ENCODE peak calls at places on chromosomes 13 and 19, in four cellular contexts. H is H1, C is IMR-90, Q is H9. M is an unnamed sample.

GRCh38 chr19:2273356-2274184 is 8.4 kb downstream of the PEAK3 start:
- DNase-seq in C (peak; percentile 52), H (peak; percentile 98), Q (peak; percentile 95), M (peak; percentile 80)

GRCh38 chr19:46925548-46925950 is 64.8 kb downstream of the ARHGAP35 start:
- DNase-seq in Q (no peak), C (no peak), H (no peak), M (no peak)

GRCh38 chr19:4099054-4099764 is 24.7 kb downstream of the MAP2K2 start:
- DNase-seq in Q (no peak), H (no peak), C (no peak), M (no peak)

GRCh38 chr13:36193151-36193855 is 21.1 kb downstream of the SOHLH2 start:
- DNase-seq in Q (no peak), C (no peak), H (no peak), M (no peak)

GRCh38 chr13:98503175-98504028 is 73.5 kb downstream of the STK24 start:
- DNase-seq in C (peak; percentile 38), Q (no peak), H (no peak), M (no peak)

GRCh38 chr19:48868196-48868886 is at the start of gene PLEKHA4:
- DNase-seq in H (peak; percentile 58), C (peak; percentile 49), Q (peak; percentile 57), M (no peak)

GRCh38 chr13:100581030-100581429 is 7.6 kb downstream of the GGACT start:
- DNase-seq in Q (no peak), H (no peak), C (no peak), M (no peak)

GRCh38 chr13:35953537-35954206 is 177.5 kb downstream of the DCLK1 start:
- DNase-seq in C (peak; percentile 94), Q (peak; percentile 75), H (peak; percentile 54), M (peak; percentile 69)

GRCh38 chr19:7705387-7706187 is 3.7 kb upstream of the FCER2 start:
- DNase-seq in Q (no peak), C (no peak), H (no peak), M (no peak)

GRCh38 chr13:93233997-93234416 is 7.4 kb downstream of the GPC6 start:
- DNase-seq in C (no peak), Q (peak; percentile 73), H (no peak), M (no peak)

GRCh38 chr13:52938065-52938464 is 89.6 kb upstream of the PCDH8 start:
- DNase-seq in C (no peak), Q (no peak), H (no peak), M (no peak)

GRCh38 chr19:15463865-15464371 is 426 bp downstream of the RASAL3 start:
- DNase-seq in Q (peak; percentile 56), C (no peak), H (no peak), M (no peak)

GRCh38 chr19:39645800-39646411 is 9.8 kb upstream of the LGALS16 start:
- DNase-seq in H (peak; percentile 63), C (peak; percentile 15), Q (no peak), M (peak; percentile 38)

GRCh38 chr13:76993021-76993420 is 1.1 kb downstream of the CLN5 start:
- DNase-seq in C (peak; percentile 28), Q (no peak), H (no peak), M (no peak)

GRCh38 chr19:33627962-33628839 is 6.4 kb downstream of the CHST8 start:
- DNase-seq in C (no peak), Q (no peak), H (no peak), M (no peak)

GRCh38 chr13:21688056-21688455 is 17.2 kb downstream of the FGF9 start:
- DNase-seq in Q (no peak), H (no peak), C (no peak), M (no peak)

GRCh38 chr13:110479648-110480047 is 81.9 kb downstream of the RAB20 start:
- DNase-seq in C (no peak), H (no peak), Q (no peak), M (no peak)

GRCh38 chr13:59312776-59313175 is 851.0 kb downstream of the DIAPH3 start:
- DNase-seq in Q (no peak), C (no peak), H (no peak), M (no peak)

GRCh38 chr19:18479964-18480723 is 41.7 kb downstream of the ELL start:
- DNase-seq in Q (no peak), C (peak; percentile 64), H (no peak), M (no peak)

GRCh38 chr19:1221904-1222255 is 15.9 kb downstream of the CBARP start:
- DNase-seq in H (no peak), C (no peak), Q (no peak), M (no peak)

GRCh38 chr19:49475995-49476880 is 2.2 kb downstream of the FLT3LG start:
- DNase-seq in H (peak; percentile 93), Q (peak; percentile 96), C (no peak), M (peak; percentile 58)

GRCh38 chr13:93344048-93344447 is 117.4 kb downstream of the GPC6 start:
- DNase-seq in Q (no peak), H (no peak), C (no peak), M (no peak)

GRCh38 chr13:76630629-76631028 is 255.6 kb downstream of the KCTD12 start:
- DNase-seq in C (no peak), H (no peak), Q (no peak), M (no peak)

GRCh38 chr19:50906217-50906616 is 5.0 kb downstream of the KLK4 start:
- DNase-seq in Q (peak; percentile 77), C (no peak), H (peak; percentile 83), M (peak; percentile 50)

GRCh38 chr13:41916173-41916954 is 44.5 kb downstream of the VWA8 start:
- DNase-seq in Q (no peak), C (peak; percentile 95), H (no peak), M (no peak)

GRCh38 chr19:8363803-8364771 is at the start of gene ANGPTL4:
- DNase-seq in Q (peak; percentile 81), H (peak; percentile 85), C (peak; percentile 55), M (peak; percentile 64)

GRCh38 chr19:5436948-5437306 is 18.3 kb upstream of the ZNRF4 start:
- DNase-seq in Q (peak; percentile 43), H (no peak), C (no peak), M (no peak)

GRCh38 chr19:55676384-55676783 is 1.4 kb downstream of the EPN1 start:
- DNase-seq in H (no peak), Q (no peak), C (peak; percentile 13), M (no peak)

GRCh38 chr19:45637890-45638667 is 1.1 kb downstream of the EML2 start:
- DNase-seq in Q (peak; percentile 50), H (no peak), C (peak; percentile 48), M (no peak)
- H2AFZ ChIP-seq in Q (no peak overlapping the region), H (no peak overlapping the region), C (peak overlapping the region; percentile 83), M (peak overlapping the region; percentile 6)

DNA sequence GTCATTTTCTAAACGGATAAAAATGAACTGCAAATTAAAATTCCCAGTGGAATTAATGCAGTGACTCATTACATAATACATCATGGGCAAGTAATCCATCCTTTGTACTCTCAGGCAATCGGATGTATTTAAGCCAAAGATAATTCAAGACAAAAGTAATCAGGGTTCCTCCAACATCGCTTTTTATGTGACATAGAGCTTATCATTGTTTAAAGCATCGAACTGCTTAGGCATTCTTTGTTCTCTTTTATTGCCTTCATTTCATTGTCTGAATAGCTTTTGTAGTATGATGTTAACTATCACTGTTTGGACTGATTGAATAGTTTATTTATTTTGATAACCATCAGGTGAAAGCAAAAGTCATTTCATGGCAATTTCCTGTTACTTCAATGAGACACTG is 209.4 kb downstream of the ITGBL1 start:
- DNase-seq in Q (no peak), C (no peak), H (no peak), M (peak; percentile 0)
- H3K4me1 ChIP-seq in Q (no peaks in the 10 kb centered on the region), C (no peaks in the 10 kb centered on the region), H (no peaks in the 10 kb centered on the region), M (no peaks in the 10 kb centered on the region)

DNA sequence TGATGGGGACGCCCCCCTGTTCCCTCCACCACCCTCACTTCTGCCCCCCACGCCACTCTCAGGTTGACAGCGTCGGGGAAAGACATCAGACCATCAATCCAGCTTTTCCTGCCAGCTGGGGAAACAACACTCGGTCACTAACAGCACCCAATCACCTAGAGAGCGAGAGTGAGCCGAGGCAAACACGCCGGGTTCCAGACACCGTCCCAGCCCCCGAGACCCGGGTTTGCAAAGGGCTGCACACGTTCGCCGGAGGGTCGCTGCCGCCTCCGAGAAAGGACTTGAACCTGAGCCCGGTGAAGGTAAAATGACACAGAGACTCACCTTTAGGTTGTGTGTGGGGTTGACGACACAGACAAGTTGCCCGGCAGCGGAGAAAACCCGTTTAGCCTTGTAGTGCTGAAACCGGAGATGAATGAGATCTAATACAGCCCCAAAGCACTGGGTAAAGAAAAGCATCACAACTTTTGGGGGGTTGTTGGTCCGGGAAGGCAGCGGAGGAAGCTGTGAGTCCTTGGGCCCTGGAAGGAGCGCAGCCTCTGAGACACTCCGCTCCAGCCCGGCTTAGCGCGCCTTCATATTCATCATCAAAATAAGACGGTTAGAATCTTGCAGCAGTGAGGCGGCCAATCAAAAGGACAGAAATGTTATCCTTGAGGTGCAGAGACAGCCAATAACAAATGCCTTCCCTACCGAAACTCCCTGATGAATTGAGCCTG is at the start of gene SIAH3:
- DNase-seq in H (peak; percentile 63), C (no peak), Q (peak; percentile 43), M (no peak)
- H2BK15ac ChIP-seq in H (no peak within 1 kb of the TSS), C (no peak within 1 kb of the TSS), Q (no peak within 1 kb of the TSS), M (peak within 1 kb of the TSS; percentile 32)

GRCh38 chr19:13839938-13840750 is 36.8 kb upstream of the NANOS3 start:
- DNase-seq in Q (peak; percentile 28), H (no peak), C (peak; percentile 51), M (no peak)
- H2AFZ ChIP-seq in Q (no peak overlapping the region), H (no peak overlapping the region), C (peak overlapping the region; percentile 35), M (no peak overlapping the region)

GRCh38 chr13:33229446-33230177 is 55.9 kb downstream of the STARD13 start:
- DNase-seq in H (no peak), C (no peak), Q (no peak), M (no peak)

GRCh38 chr13:33231339-33231738 is 54.2 kb downstream of the STARD13 start:
- DNase-seq in Q (no peak), H (no peak), C (no peak), M (no peak)

GRCh38 chr13:33228645-33229445 is 56.7 kb downstream of the STARD13 start:
- DNase-seq in H (no peak), C (peak; percentile 83), Q (no peak), M (no peak)

GRCh38 chr13:33227927-33228644 is 57.5 kb downstream of the STARD13 start:
- DNase-seq in Q (no peak), C (no peak), H (no peak), M (no peak)

GRCh38 chr13:33230178-33230881 is 55.2 kb downstream of the STARD13 start:
- DNase-seq in Q (no peak), C (peak; percentile 87), H (no peak), M (no peak)
- H3K4me1 ChIP-seq in Q (peaks cover 13% of the 10 kb centered on the region), C (peaks cover 34% of the 10 kb centered on the region), H (no peaks in the 10 kb centered on the region), M (peaks cover 7% of the 10 kb centered on the region)

M was measured in neuronal stem cell.